ENCODE peak calls at places on chromosome 15, in eight cellular contexts. K is stimulated activated naive CD8-positive, alpha-beta T cell treated with anti-CD3 and anti-CD28 coated beads, Interleukin-15, Interleukin-2, amounts not matched to agents 100 U/mL and 50 U/mL, for 24 hours; U is left colon; B is sciatic nerve; I is activated naive CD8-positive, alpha-beta T cell treated with anti-CD3 and anti-CD28 coated beads, Interleukin-2, amount 50 U/mL, for 24 hours; L is lower lobe of right lung; D is central memory CD8-positive, alpha-beta T cell; F is mucosa of descending colon. G is an unnamed sample.

GRCh38 chr15:70835415-70835814 is 18.5 kb downstream of the LARP6 start:
- ATAC-seq in D (no peak), F (no peak), K (no peak), U (no peak), I (no peak), B (peak), L (no peak), G (no peak)

GRCh38 chr15:31799711-31800321 is 230.5 kb upstream of the CHRNA7 start:
- ATAC-seq in K (no peak), L (no peak), I (no peak), F (no peak), U (no peak), B (no peak), D (no peak), G (no peak)

GRCh38 chr15:77616072-77616471 is 16.6 kb downstream of the LINGO1 start:
- ATAC-seq in D (no peak), B (no peak), F (no peak), L (no peak), U (no peak), K (no peak), I (peak), G (no peak)

GRCh38 chr15:62545392-62546227 is 380.5 kb upstream of the C2CD4B start:
- ATAC-seq in I (no peak), D (no peak), F (peak), L (peak), K (no peak), U (peak), B (peak), G (no peak)

GRCh38 chr15:91839867-91840266 is 13.6 kb upstream of the SLCO3A1 start:
- ATAC-seq in K (no peak), B (no peak), F (no peak), I (no peak), L (no peak), U (no peak), D (no peak), G (no peak)

GRCh38 chr15:89946681-89947313 is 34.0 kb upstream of the ARPIN start:
- ATAC-seq in U (peak), D (no peak), F (peak), I (no peak), L (no peak), K (no peak), B (no peak), G (no peak)

GRCh38 chr15:48603123-48603500 is 42.4 kb downstream of the FBN1 start:
- ATAC-seq in D (no peak), U (no peak), B (no peak), K (no peak), F (no peak), I (no peak), L (no peak), G (no peak)

GRCh38 chr15:69749797-69750196 is 297.2 kb downstream of the RPLP1 start:
- ATAC-seq in K (peak), D (no peak), B (no peak), U (peak), I (peak), F (peak), L (peak), G (peak)

GRCh38 chr15:34812369-34812768 is 17.0 kb upstream of the ACTC1 start:
- ATAC-seq in F (no peak), D (no peak), B (no peak), K (no peak), L (no peak), I (no peak), U (no peak), G (no peak)

GRCh38 chr15:58518626-58519025 is 86.8 kb downstream of the LIPC start:
- ATAC-seq in D (peak), K (no peak), L (no peak), B (no peak), F (no peak), I (no peak), U (no peak), G (no peak)

GRCh38 chr15:90790057-90790456 is 72.9 kb downstream of the BLM start:
- ATAC-seq in L (no peak), I (no peak), U (no peak), B (no peak), K (no peak), F (peak), D (no peak), G (no peak)

GRCh38 chr15:74958320-74958907 is 1.8 kb upstream of the RPP25 start:
- ATAC-seq in K (no peak), U (peak), I (no peak), B (peak), D (no peak), F (peak), L (peak), G (no peak)

GRCh38 chr15:70098170-70098460 is 398 bp upstream of the TLE3 start:
- ATAC-seq in D (no peak), I (no peak), B (no peak), U (no peak), K (no peak), L (no peak), F (no peak), G (no peak)

GRCh38 chr15:101294731-101295606 is at the start of gene SNRPA1:
- ATAC-seq in L (peak), B (peak), U (peak), I (peak), D (peak), F (peak), K (peak), G (peak)

GRCh38 chr15:59528965-59529402 is 82.6 kb upstream of the GCNT3 start:
- ATAC-seq in B (peak), D (peak), F (peak), U (peak), K (peak), L (peak), I (peak), G (peak)

GRCh38 chr15:68114356-68114755 is 60.2 kb downstream of the PIAS1 start:
- ATAC-seq in D (no peak), F (no peak), I (peak), U (no peak), L (no peak), B (peak), K (no peak), G (peak)

GRCh38 chr15:96501362-96501761 is 170.9 kb downstream of the NR2F2 start:
- ATAC-seq in U (no peak), I (no peak), F (no peak), K (no peak), L (no peak), D (no peak), B (no peak), G (no peak)

GRCh38 chr15:38879909-38880471 is 315.4 kb upstream of the RASGRP1 start:
- ATAC-seq in I (no peak), K (no peak), D (no peak), F (peak), B (peak), U (no peak), L (peak), G (no peak)

GRCh38 chr15:99057697-99058420 is 47.0 kb upstream of the SYNM start:
- ATAC-seq in I (no peak), B (no peak), L (no peak), F (no peak), U (no peak), D (no peak), K (no peak), G (no peak)

GRCh38 chr15:77537006-77537405 is 95.7 kb downstream of the LINGO1 start:
- ATAC-seq in I (no peak), B (no peak), K (no peak), D (no peak), L (no peak), F (no peak), U (no peak), G (no peak)

GRCh38 chr15:58611731-58612676 is 137.5 kb downstream of the ADAM10 start:
- ATAC-seq in B (no peak), U (peak), K (no peak), D (no peak), F (peak), I (no peak), L (peak), G (no peak)

GRCh38 chr15:46034755-46035154 is 399.9 kb downstream of the SQOR start:
- ATAC-seq in K (no peak), I (no peak), D (no peak), B (peak), U (no peak), L (no peak), F (no peak), G (no peak)

G was measured in activated T-helper 17 cell treated with anti-CD3 and anti-CD28 coated beads, Interleukin-2, amount 50 U/mL, for 72 hours.